ENCODE peak calls at places on chromosomes 12 and 14, in six cellular contexts. One of them, this sample, is unnamed.

GRCh38 chr12:120181991-120182631 is 12.4 kb downstream of the GCN1 start:
- DNase-seq in HAP-1: peak
- DNase-seq in T follicular helper cell: no peak
- DNase-seq in stimulated activated CD8-positive, alpha-beta memory T cell treated with anti-CD3 and anti-CD28 coated beads, Interleukin-4, amount 100 ng/mL, for 48 hours: no peak
- DNase-seq in upper lobe of right lung: no peak
- DNase-seq in GM23338: no peak
- DNase-seq in this sample: no peak

GRCh38 chr14:72801381-72801812 is 92.5 kb downstream of the DPF3 start:
- DNase-seq in HAP-1: no peak
- DNase-seq in T follicular helper cell: no peak
- DNase-seq in stimulated activated CD8-positive, alpha-beta memory T cell treated with anti-CD3 and anti-CD28 coated beads, Interleukin-4, amount 100 ng/mL, for 48 hours: no peak
- DNase-seq in upper lobe of right lung: no peak
- DNase-seq in GM23338: no peak
- DNase-seq in this sample: no peak

GRCh38 chr14:42869681-42870080 is 1263.0 kb downstream of the LRFN5 start:
- DNase-seq in HAP-1: no peak
- DNase-seq in T follicular helper cell: no peak
- DNase-seq in stimulated activated CD8-positive, alpha-beta memory T cell treated with anti-CD3 and anti-CD28 coated beads, Interleukin-4, amount 100 ng/mL, for 48 hours: no peak
- DNase-seq in upper lobe of right lung: no peak
- DNase-seq in GM23338: no peak
- DNase-seq in this sample: no peak

GRCh38 chr14:43313719-43314118 is 1193.4 kb downstream of the FSCB start:
- DNase-seq in HAP-1: peak
- DNase-seq in T follicular helper cell: no peak
- DNase-seq in stimulated activated CD8-positive, alpha-beta memory T cell treated with anti-CD3 and anti-CD28 coated beads, Interleukin-4, amount 100 ng/mL, for 48 hours: no peak
- DNase-seq in upper lobe of right lung: no peak
- DNase-seq in GM23338: no peak
- DNase-seq in this sample: no peak

GRCh38 chr12:8052679-8053078 is 13.5 kb downstream of the C3AR1 start:
- DNase-seq in HAP-1: no peak
- DNase-seq in T follicular helper cell: no peak
- DNase-seq in stimulated activated CD8-positive, alpha-beta memory T cell treated with anti-CD3 and anti-CD28 coated beads, Interleukin-4, amount 100 ng/mL, for 48 hours: no peak
- DNase-seq in upper lobe of right lung: peak
- DNase-seq in GM23338: no peak
- DNase-seq in this sample: no peak

GRCh38 chr12:4975574-4975973 is 65.9 kb downstream of the KCNA1 start:
- DNase-seq in HAP-1: no peak
- DNase-seq in T follicular helper cell: no peak
- DNase-seq in stimulated activated CD8-positive, alpha-beta memory T cell treated with anti-CD3 and anti-CD28 coated beads, Interleukin-4, amount 100 ng/mL, for 48 hours: no peak
- DNase-seq in upper lobe of right lung: peak
- DNase-seq in GM23338: peak
- DNase-seq in this sample: no peak

GRCh38 chr12:49094104-49094948 is at the start of gene DHH:
- DNase-seq in HAP-1: no peak
- DNase-seq in T follicular helper cell: no peak
- DNase-seq in stimulated activated CD8-positive, alpha-beta memory T cell treated with anti-CD3 and anti-CD28 coated beads, Interleukin-4, amount 100 ng/mL, for 48 hours: no peak
- DNase-seq in upper lobe of right lung: peak
- DNase-seq in GM23338: peak
- DNase-seq in this sample: no peak

GRCh38 chr12:130770413-130771028 is 54.4 kb upstream of the RIMBP2 start:
- DNase-seq in HAP-1: no peak
- DNase-seq in T follicular helper cell: no peak
- DNase-seq in stimulated activated CD8-positive, alpha-beta memory T cell treated with anti-CD3 and anti-CD28 coated beads, Interleukin-4, amount 100 ng/mL, for 48 hours: no peak
- DNase-seq in upper lobe of right lung: no peak
- DNase-seq in GM23338: peak
- DNase-seq in this sample: no peak

GRCh38 chr12:132244724-132245295 is 84.6 kb downstream of the GALNT9 start:
- DNase-seq in HAP-1: no peak
- DNase-seq in T follicular helper cell: no peak
- DNase-seq in stimulated activated CD8-positive, alpha-beta memory T cell treated with anti-CD3 and anti-CD28 coated beads, Interleukin-4, amount 100 ng/mL, for 48 hours: no peak
- DNase-seq in upper lobe of right lung: peak
- DNase-seq in GM23338: no peak
- DNase-seq in this sample: no peak

GRCh38 chr14:20799955-20800544 is 2.6 kb downstream of the RNASE1 start:
- DNase-seq in HAP-1: no peak
- DNase-seq in T follicular helper cell: no peak
- DNase-seq in stimulated activated CD8-positive, alpha-beta memory T cell treated with anti-CD3 and anti-CD28 coated beads, Interleukin-4, amount 100 ng/mL, for 48 hours: no peak
- DNase-seq in upper lobe of right lung: peak
- DNase-seq in GM23338: peak
- DNase-seq in this sample: no peak

GRCh38 chr14:91835920-91836843 is 31.2 kb downstream of the TC2N start:
- DNase-seq in HAP-1: peak
- DNase-seq in T follicular helper cell: peak
- DNase-seq in stimulated activated CD8-positive, alpha-beta memory T cell treated with anti-CD3 and anti-CD28 coated beads, Interleukin-4, amount 100 ng/mL, for 48 hours: peak
- DNase-seq in upper lobe of right lung: peak
- DNase-seq in GM23338: peak
- DNase-seq in this sample: no peak

GRCh38 chr12:68007466-68007865 is 18.2 kb downstream of the IFNG-AS1 start:
- DNase-seq in HAP-1: no peak
- DNase-seq in T follicular helper cell: no peak
- DNase-seq in stimulated activated CD8-positive, alpha-beta memory T cell treated with anti-CD3 and anti-CD28 coated beads, Interleukin-4, amount 100 ng/mL, for 48 hours: no peak
- DNase-seq in upper lobe of right lung: no peak
- DNase-seq in GM23338: no peak
- DNase-seq in this sample: no peak

GRCh38 chr14:99724939-99725773 is 41.1 kb downstream of the CYP46A1 start:
- DNase-seq in HAP-1: no peak
- DNase-seq in T follicular helper cell: no peak
- DNase-seq in stimulated activated CD8-positive, alpha-beta memory T cell treated with anti-CD3 and anti-CD28 coated beads, Interleukin-4, amount 100 ng/mL, for 48 hours: no peak
- DNase-seq in upper lobe of right lung: peak
- DNase-seq in GM23338: no peak
- DNase-seq in this sample: no peak

GRCh38 chr12:51890135-51890464 is 2.2 kb downstream of the ANKRD33 start:
- DNase-seq in HAP-1: no peak
- DNase-seq in T follicular helper cell: no peak
- DNase-seq in stimulated activated CD8-positive, alpha-beta memory T cell treated with anti-CD3 and anti-CD28 coated beads, Interleukin-4, amount 100 ng/mL, for 48 hours: no peak
- DNase-seq in upper lobe of right lung: no peak
- DNase-seq in GM23338: no peak
- DNase-seq in this sample: no peak

GRCh38 chr14:91250912-91251311 is 6.4 kb upstream of the GPR68 start:
- DNase-seq in HAP-1: no peak
- DNase-seq in T follicular helper cell: no peak
- DNase-seq in stimulated activated CD8-positive, alpha-beta memory T cell treated with anti-CD3 and anti-CD28 coated beads, Interleukin-4, amount 100 ng/mL, for 48 hours: no peak
- DNase-seq in upper lobe of right lung: no peak
- DNase-seq in GM23338: no peak
- DNase-seq in this sample: no peak

GRCh38 chr14:99066378-99066777 is 205.6 kb downstream of the BCL11B start:
- DNase-seq in HAP-1: no peak
- DNase-seq in T follicular helper cell: no peak
- DNase-seq in stimulated activated CD8-positive, alpha-beta memory T cell treated with anti-CD3 and anti-CD28 coated beads, Interleukin-4, amount 100 ng/mL, for 48 hours: no peak
- DNase-seq in upper lobe of right lung: no peak
- DNase-seq in GM23338: no peak
- DNase-seq in this sample: no peak

GRCh38 chr12:29168000-29168399 is 18.9 kb downstream of the FAR2 start:
- DNase-seq in HAP-1: no peak
- DNase-seq in T follicular helper cell: no peak
- DNase-seq in stimulated activated CD8-positive, alpha-beta memory T cell treated with anti-CD3 and anti-CD28 coated beads, Interleukin-4, amount 100 ng/mL, for 48 hours: no peak
- DNase-seq in upper lobe of right lung: no peak
- DNase-seq in GM23338: no peak
- DNase-seq in this sample: no peak

GRCh38 chr12:39294712-39295111 is 148.2 kb downstream of the KIF21A start:
- DNase-seq in HAP-1: peak
- DNase-seq in T follicular helper cell: no peak
- DNase-seq in stimulated activated CD8-positive, alpha-beta memory T cell treated with anti-CD3 and anti-CD28 coated beads, Interleukin-4, amount 100 ng/mL, for 48 hours: no peak
- DNase-seq in upper lobe of right lung: no peak
- DNase-seq in GM23338: no peak
- DNase-seq in this sample: no peak

GRCh38 chr14:95876769-95877490 is at the start of gene TUNAR:
- DNase-seq in HAP-1: peak
- DNase-seq in T follicular helper cell: no peak
- DNase-seq in stimulated activated CD8-positive, alpha-beta memory T cell treated with anti-CD3 and anti-CD28 coated beads, Interleukin-4, amount 100 ng/mL, for 48 hours: no peak
- DNase-seq in upper lobe of right lung: no peak
- DNase-seq in GM23338: peak
- DNase-seq in this sample: no peak

GRCh38 chr14:76977793-76978730 is 50.4 kb downstream of the IRF2BPL start:
- DNase-seq in HAP-1: no peak
- DNase-seq in T follicular helper cell: peak
- DNase-seq in stimulated activated CD8-positive, alpha-beta memory T cell treated with anti-CD3 and anti-CD28 coated beads, Interleukin-4, amount 100 ng/mL, for 48 hours: peak
- DNase-seq in upper lobe of right lung: peak
- DNase-seq in GM23338: no peak
- DNase-seq in this sample: peak

GRCh38 chr14:94394594-94395305 is 6.3 kb upstream of the SERPINA1 start:
- DNase-seq in HAP-1: no peak
- DNase-seq in T follicular helper cell: no peak
- DNase-seq in stimulated activated CD8-positive, alpha-beta memory T cell treated with anti-CD3 and anti-CD28 coated beads, Interleukin-4, amount 100 ng/mL, for 48 hours: peak
- DNase-seq in upper lobe of right lung: no peak
- DNase-seq in GM23338: no peak
- DNase-seq in this sample: no peak

GRCh38 chr12:111596985-111597730 is 2.0 kb downstream of the ATXN2 start:
- DNase-seq in HAP-1: peak
- DNase-seq in T follicular helper cell: no peak
- DNase-seq in stimulated activated CD8-positive, alpha-beta memory T cell treated with anti-CD3 and anti-CD28 coated beads, Interleukin-4, amount 100 ng/mL, for 48 hours: peak
- DNase-seq in upper lobe of right lung: peak
- DNase-seq in GM23338: peak
- DNase-seq in this sample: no peak

GRCh38 chr12:27143676-27144075 is 61.3 kb upstream of the C12orf71 start:
- DNase-seq in HAP-1: no peak
- DNase-seq in T follicular helper cell: no peak
- DNase-seq in stimulated activated CD8-positive, alpha-beta memory T cell treated with anti-CD3 and anti-CD28 coated beads, Interleukin-4, amount 100 ng/mL, for 48 hours: no peak
- DNase-seq in upper lobe of right lung: no peak
- DNase-seq in GM23338: no peak
- DNase-seq in this sample: no peak

GRCh38 chr14:95361373-95362179 is 41.9 kb upstream of the CLMN start:
- DNase-seq in HAP-1: no peak
- DNase-seq in T follicular helper cell: no peak
- DNase-seq in stimulated activated CD8-positive, alpha-beta memory T cell treated with anti-CD3 and anti-CD28 coated beads, Interleukin-4, amount 100 ng/mL, for 48 hours: peak
- DNase-seq in upper lobe of right lung: peak
- DNase-seq in GM23338: peak
- DNase-seq in this sample: no peak

GRCh38 chr12:107402041-107403022 is 283.3 kb upstream of the PWP1 start:
- DNase-seq in HAP-1: peak
- DNase-seq in T follicular helper cell: peak
- DNase-seq in stimulated activated CD8-positive, alpha-beta memory T cell treated with anti-CD3 and anti-CD28 coated beads, Interleukin-4, amount 100 ng/mL, for 48 hours: peak
- DNase-seq in upper lobe of right lung: no peak
- DNase-seq in GM23338: peak
- DNase-seq in this sample: no peak

GRCh38 chr12:108193922-108194321 is 64.8 kb downstream of the WSCD2 start:
- DNase-seq in HAP-1: peak
- DNase-seq in T follicular helper cell: no peak
- DNase-seq in stimulated activated CD8-positive, alpha-beta memory T cell treated with anti-CD3 and anti-CD28 coated beads, Interleukin-4, amount 100 ng/mL, for 48 hours: peak
- DNase-seq in upper lobe of right lung: no peak
- DNase-seq in GM23338: peak
- DNase-seq in this sample: no peak

GRCh38 chr14:58966991-58967390 is 221.5 kb upstream of the DAAM1 start:
- DNase-seq in HAP-1: no peak
- DNase-seq in T follicular helper cell: no peak
- DNase-seq in stimulated activated CD8-positive, alpha-beta memory T cell treated with anti-CD3 and anti-CD28 coated beads, Interleukin-4, amount 100 ng/mL, for 48 hours: no peak
- DNase-seq in upper lobe of right lung: no peak
- DNase-seq in GM23338: no peak
- DNase-seq in this sample: no peak

This sample was measured in GM12878.